ENCODE peak calls at places on chromosomes 13 and 19, in seven cellular contexts. M is PC-3, O is neural progenitor cell, J is hepatocyte, G is GM23338, Q is GM23248, H is HCT116. N is an unnamed sample.
A peak's percentile ranks its signal among the peaks of the same experiment; 100 is the strongest.

GRCh38 chr19:1503089-1503924 is 9.5 kb downstream of the ADAMTSL5 start:
- DNase-seq in Q (peak; percentile 74), G (peak; percentile 85), H (no peak), O (peak; percentile 86), J (peak; percentile 81), M (peak; percentile 21), N (peak; percentile 77)

GRCh38 chr13:21970172-21970571 is 299.3 kb downstream of the FGF9 start:
- DNase-seq in J (no peak), Q (no peak), O (peak; percentile 17), H (no peak), M (no peak), G (no peak), N (no peak)

GRCh38 chr13:109468123-109468522 is 318.3 kb downstream of the IRS2 start:
- DNase-seq in M (no peak), Q (no peak), O (no peak), J (no peak), H (no peak), G (no peak), N (no peak)

GRCh38 chr13:59276436-59276835 is 887.3 kb downstream of the DIAPH3 start:
- DNase-seq in M (no peak), J (no peak), O (no peak), Q (no peak), H (no peak), G (no peak), N (no peak)

GRCh38 chr19:54209748-54210494 is 9.3 kb downstream of the RPS9 start:
- DNase-seq in O (no peak), H (peak; percentile 40), Q (peak; percentile 96), J (peak; percentile 95), M (peak; percentile 99), G (no peak), N (no peak)

GRCh38 chr19:55075366-55075998 is at the start of gene EPS8L1:
- DNase-seq in M (peak; percentile 85), H (no peak), O (no peak), G (peak; percentile 95), J (peak; percentile 91), Q (no peak), N (no peak)

GRCh38 chr13:95455782-95456181 is 96.7 kb upstream of the CLDN10 start:
- DNase-seq in J (no peak), H (no peak), O (no peak), G (no peak), M (no peak), Q (no peak), N (no peak)

GRCh38 chr19:48473161-48473966 is 4.2 kb downstream of the CYTH2 start:
- DNase-seq in J (no peak), O (no peak), Q (no peak), H (no peak), M (peak; percentile 16), G (no peak), N (no peak)

DNA sequence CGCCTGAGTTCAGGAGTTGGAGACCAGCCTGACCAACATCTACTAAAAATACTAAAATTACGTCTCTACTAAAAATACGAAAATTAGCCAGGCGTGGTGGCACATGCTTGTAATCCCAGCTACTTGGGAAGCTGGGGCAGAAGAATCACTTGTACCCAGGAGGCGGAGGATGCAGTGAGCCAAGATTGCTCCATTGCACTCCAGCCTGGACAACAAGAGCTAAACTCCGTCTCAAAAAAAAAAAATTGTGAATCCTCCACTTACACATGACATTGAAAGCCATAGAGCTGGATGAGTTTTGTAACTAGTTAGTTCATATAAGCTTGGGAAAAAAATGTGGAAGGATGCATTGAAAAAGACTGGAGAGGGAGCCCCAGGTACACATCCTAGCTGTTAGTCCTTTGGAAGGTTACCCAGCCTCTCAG is 452 bp upstream of the PSMD8 start:
- DNase-seq in H (no peak), Q (no peak), G (no peak), M (no peak), J (no peak), O (no peak), N (no peak)
- TF ChIP-seq EZH2phosphoT487 in H (no peak), Q (no peak), G (no peak), M (no peak), J (no peak), O (no peak), N (no peak)

DNA sequence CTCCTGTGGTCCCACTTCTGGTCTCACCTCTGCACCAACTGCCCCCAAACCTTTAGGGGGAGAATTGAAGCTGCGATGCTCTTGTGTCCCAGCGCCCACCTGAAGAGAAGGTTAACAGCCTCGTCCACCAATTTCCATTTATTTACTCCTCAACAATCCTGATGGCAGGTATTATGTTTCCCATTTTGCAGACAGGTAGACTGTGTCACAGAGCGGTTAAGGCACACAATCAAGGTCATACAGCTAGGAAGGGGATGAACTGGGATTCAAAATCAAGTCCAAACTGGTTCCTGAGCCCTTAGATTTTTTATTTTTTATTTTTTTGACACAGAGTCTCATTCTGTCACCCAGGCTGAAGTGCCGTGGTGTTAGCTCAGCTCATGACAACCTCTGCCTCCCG is 6.2 kb downstream of the DNASE2 start:
- DNase-seq in H (no peak), O (no peak), G (no peak), M (no peak), J (no peak), Q (no peak), N (no peak)
- H3K4me2 ChIP-seq in H (no peak overlapping the region), O (no peak overlapping the region), G (no peak overlapping the region), M (no peak overlapping the region), J (no peak overlapping the region), Q (no peak overlapping the region), N (no peak overlapping the region)

GRCh38 chr13:50015263-50015662 is at the start of gene KCNRG:
- DNase-seq in G (peak; percentile 25), Q (peak; percentile 62), M (no peak), O (no peak), J (no peak), H (no peak), N (no peak)

GRCh38 chr13:50016421-50016820 is 1.2 kb downstream of the KCNRG start:
- DNase-seq in O (no peak), H (no peak), G (no peak), J (no peak), Q (no peak), M (no peak), N (no peak)

GRCh38 chr13:50012396-50013169 is 2.7 kb upstream of the KCNRG start:
- DNase-seq in Q (no peak), M (no peak), J (no peak), O (no peak), G (no peak), H (no peak), N (no peak)

GRCh38 chr13:50015750-50016149 is 506 bp downstream of the KCNRG start:
- DNase-seq in H (no peak), Q (no peak), G (peak; percentile 29), O (no peak), J (no peak), M (no peak), N (no peak)

DNA sequence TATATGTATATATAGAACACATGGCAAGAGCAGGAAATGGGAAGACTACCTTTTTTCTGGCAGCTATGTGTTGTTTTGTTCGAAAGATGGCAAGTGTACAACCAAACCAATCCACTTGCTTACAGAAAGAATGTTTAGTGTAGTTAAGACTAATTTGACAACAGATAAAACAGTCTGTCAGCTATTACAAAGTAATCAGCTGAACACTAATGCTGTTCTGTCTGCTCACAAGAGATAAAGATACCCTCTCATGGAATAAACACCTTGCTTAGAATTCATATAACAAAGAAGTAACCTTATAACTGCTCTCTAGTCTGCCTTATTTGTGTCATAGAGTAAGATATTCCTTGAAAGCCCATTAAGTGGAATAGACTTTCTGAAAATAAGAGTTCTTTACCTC is 840 bp upstream of the KCNRG start:
- DNase-seq in H (no peak), Q (no peak), G (no peak), J (no peak), O (no peak), M (no peak), N (no peak)
- H4K20me1 ChIP-seq in H (peaks cover 12% of the 10 kb centered on the region), Q (no peaks in the 10 kb centered on the region), G (peaks cover 9% of the 10 kb centered on the region), J (no peaks in the 10 kb centered on the region), O (peaks cover 64% of the 10 kb centered on the region), M (peaks cover 7% of the 10 kb centered on the region), N (no peaks in the 10 kb centered on the region)

DNA sequence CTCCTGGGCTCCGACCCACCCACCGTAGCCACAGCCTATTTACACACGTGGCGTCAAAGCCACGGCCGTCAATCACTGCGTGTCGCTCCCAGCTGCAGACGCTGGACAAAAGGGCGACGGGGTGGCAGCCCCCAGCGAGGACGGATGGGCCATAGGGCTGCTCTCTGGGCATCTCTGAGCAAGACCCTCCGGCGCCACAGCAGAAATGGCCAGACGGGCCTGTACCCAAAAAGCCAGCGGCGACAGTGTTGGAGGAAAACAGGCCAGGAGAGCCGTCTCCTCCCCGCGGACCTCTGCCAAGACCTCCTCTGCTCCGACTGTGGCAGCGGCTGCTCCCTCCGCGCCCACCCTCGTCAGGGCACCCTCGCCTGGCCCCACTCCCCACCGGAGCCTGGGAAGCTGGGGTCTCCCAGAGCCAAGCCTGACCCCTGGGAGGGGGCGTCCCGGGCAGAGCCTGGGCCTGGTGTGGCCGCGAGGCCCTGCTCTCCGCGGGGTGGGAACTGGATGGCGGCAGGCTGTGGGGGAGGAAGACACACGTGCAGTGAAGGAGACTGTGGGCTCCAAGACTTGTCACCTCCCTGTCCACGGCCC is 2.7 kb downstream of the C2CD4C start:
- DNase-seq in Q (no peak), G (no peak), M (no peak), J (no peak), H (no peak), O (no peak), N (no peak)
- TF ChIP-seq EZH2phosphoT487 in Q (no peak), G (no peak), M (no peak), J (no peak), H (no peak), O (no peak), N (no peak)

N was measured in OCI-LY7.